ENCODE peak calls at places on chromosomes 13 and 19, in seven cellular contexts. V, Q, Y, D, A, J and F are unnamed samples. For H3K4me1 and H3K36me3, the result is how much of the 10 kb centered on the place peaks cover.

GRCh38 chr19:54448037-54448773 is 794 bp upstream of the LENG8 start:
- DNase-seq in V (peak), Q (peak), Y (peak), D (peak), A (peak), J (peak), F (no peak)

GRCh38 chr19:46303702-46304397 is 7.0 kb downstream of the HIF3A start:
- DNase-seq in V (peak), Q (peak), Y (peak), D (peak), A (peak), J (no peak), F (peak)

GRCh38 chr13:28282451-28282850 is 144.1 kb downstream of the PAN3 start:
- DNase-seq in V (no peak), Q (peak), Y (no peak), D (no peak), A (no peak), J (no peak), F (no peak)

GRCh38 chr13:32538234-32538620 is 368 bp downstream of the N4BP2L2 start:
- DNase-seq in V (peak), Q (peak), Y (no peak), D (peak), A (no peak), J (no peak), F (peak)

GRCh38 chr13:76845865-76846264 is 40.3 kb downstream of the KCTD12 start:
- DNase-seq in V (no peak), Q (no peak), Y (no peak), D (no peak), A (no peak), J (no peak), F (no peak)

GRCh38 chr19:18839465-18840287 is 7.9 kb downstream of the UPF1 start:
- DNase-seq in V (no peak), Q (peak), Y (peak), D (peak), A (no peak), J (no peak), F (no peak)

GRCh38 chr19:28313633-28314032 is 899.3 kb downstream of the UQCRFS1 start:
- DNase-seq in V (peak), Q (peak), Y (no peak), D (no peak), A (no peak), J (no peak), F (no peak)

GRCh38 chr19:44635581-44636438 is 7.9 kb upstream of the PVR start:
- DNase-seq in V (no peak), Q (peak), Y (no peak), D (no peak), A (no peak), J (no peak), F (no peak)

GRCh38 chr19:51726049-51726448 is 2.3 kb upstream of the HAS1 start:
- DNase-seq in V (peak), Q (no peak), Y (peak), D (peak), A (peak), J (no peak), F (no peak)

GRCh38 chr13:112634102-112634501 is 46.1 kb upstream of the TUBGCP3 start:
- DNase-seq in V (no peak), Q (no peak), Y (peak), D (no peak), A (no peak), J (no peak), F (no peak)

GRCh38 chr13:98216711-98217110 is 39.6 kb upstream of the RNF113B start:
- DNase-seq in V (no peak), Q (no peak), Y (no peak), D (no peak), A (no peak), J (no peak), F (no peak)

GRCh38 chr13:24124789-24125476 is 35.6 kb upstream of the SPATA13 start:
- DNase-seq in V (no peak), Q (no peak), Y (no peak), D (no peak), A (no peak), J (no peak), F (no peak)

GRCh38 chr19:39736088-39736487 is 1.7 kb downstream of the CLC start:
- DNase-seq in V (no peak), Q (no peak), Y (no peak), D (no peak), A (no peak), J (no peak), F (no peak)

GRCh38 chr19:16586477-16586871 is 14.3 kb upstream of the SLC35E1 start:
- DNase-seq in V (no peak), Q (no peak), Y (no peak), D (peak), A (no peak), J (no peak), F (no peak)

GRCh38 chr19:16588089-16588823 is 16.0 kb upstream of the SLC35E1 start:
- DNase-seq in V (no peak), Q (peak), Y (no peak), D (peak), A (peak), J (peak), F (no peak)

GRCh38 chr19:16587031-16588023 is 15.1 kb upstream of the SLC35E1 start:
- DNase-seq in V (no peak), Q (peak), Y (peak), D (peak), A (peak), J (peak), F (peak)

GRCh38 chr19:16584825-16585801 is 12.9 kb upstream of the SLC35E1 start:
- DNase-seq in V (no peak), Q (no peak), Y (no peak), D (peak), A (no peak), J (no peak), F (no peak)

DNA sequence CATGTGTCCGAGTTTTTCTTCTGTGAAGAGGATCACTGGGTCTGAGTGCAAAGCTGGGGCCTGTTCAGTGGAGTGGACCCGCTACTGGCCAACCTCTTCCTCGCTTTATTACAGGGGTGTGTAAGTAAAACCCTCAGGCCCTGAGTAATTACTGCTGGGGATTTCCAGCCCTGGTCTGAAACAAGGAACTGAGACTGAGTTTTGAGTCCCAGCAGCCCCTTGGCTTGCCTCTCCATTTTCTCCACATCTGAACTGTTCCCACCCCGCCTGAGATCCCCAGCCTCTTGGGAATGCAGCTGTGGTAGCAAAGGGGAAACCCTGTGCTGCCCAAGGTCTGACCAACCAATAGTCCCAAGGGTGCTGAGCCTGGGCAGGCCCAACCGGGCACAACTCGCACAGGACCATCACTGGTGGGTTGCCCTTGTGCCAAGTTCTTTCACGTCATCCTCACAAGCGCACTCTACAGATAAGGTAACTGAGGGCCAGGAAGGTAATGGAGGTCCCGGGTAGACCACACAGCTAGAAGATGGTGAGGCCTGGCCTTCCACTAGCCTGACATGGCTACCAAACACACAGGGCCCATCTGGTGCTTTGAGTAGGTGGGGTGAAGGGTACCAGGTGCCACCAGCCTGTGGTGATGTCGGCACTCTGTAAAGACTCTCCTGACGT is 13.7 kb upstream of the SLC35E1 start:
- DNase-seq in V (no peak), Q (peak), Y (no peak), D (peak), A (peak), J (no peak), F (no peak)
- H3K4me1 ChIP-seq in V (half or more), Q (half or more), Y (under half), D (under half), A (under half), J (half or more), F (half or more)

DNA sequence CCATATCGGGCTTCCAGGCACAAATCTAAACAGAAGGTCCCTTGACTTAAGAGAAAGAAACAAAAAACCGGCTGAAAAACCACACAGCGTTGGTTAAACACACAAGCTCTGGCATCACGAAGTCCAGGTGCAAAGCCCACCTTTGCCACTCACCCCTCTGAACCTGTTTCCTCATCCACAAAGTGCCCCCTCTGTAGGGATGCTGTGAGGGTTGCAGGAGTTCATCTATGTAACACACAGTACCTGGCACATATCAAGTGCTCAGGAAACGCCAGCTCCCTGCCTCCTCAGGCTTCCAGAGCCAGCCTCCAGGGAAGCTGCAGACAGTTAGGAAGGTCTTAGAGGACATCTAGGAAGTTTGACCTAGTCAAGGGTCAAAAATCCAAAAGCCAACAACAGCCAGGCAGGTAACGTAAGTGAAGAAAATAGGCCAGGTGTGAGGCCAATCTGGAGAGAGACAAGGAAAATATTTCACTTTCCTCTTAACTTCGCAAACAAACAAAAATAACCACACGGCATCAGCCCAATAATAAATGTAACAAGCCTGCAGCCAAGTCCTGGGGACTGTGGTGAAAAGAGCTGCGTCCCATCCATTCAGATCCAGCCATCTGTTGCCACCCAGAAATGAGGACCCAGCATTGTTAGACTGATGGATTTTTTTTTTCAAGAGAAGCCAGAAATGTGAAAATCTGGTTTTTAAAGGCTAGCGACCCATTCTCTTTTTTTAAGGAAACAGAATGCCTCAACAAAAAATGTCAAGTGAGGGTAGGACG is 10.0 kb downstream of the KDELR1 start:
- DNase-seq in V (no peak), Q (no peak), Y (no peak), D (no peak), A (no peak), J (no peak), F (no peak)
- H3K36me3 ChIP-seq in V (half or more), Q (under half), Y (under half), D (under half), A (under half), J (under half), F (under half)

DNA sequence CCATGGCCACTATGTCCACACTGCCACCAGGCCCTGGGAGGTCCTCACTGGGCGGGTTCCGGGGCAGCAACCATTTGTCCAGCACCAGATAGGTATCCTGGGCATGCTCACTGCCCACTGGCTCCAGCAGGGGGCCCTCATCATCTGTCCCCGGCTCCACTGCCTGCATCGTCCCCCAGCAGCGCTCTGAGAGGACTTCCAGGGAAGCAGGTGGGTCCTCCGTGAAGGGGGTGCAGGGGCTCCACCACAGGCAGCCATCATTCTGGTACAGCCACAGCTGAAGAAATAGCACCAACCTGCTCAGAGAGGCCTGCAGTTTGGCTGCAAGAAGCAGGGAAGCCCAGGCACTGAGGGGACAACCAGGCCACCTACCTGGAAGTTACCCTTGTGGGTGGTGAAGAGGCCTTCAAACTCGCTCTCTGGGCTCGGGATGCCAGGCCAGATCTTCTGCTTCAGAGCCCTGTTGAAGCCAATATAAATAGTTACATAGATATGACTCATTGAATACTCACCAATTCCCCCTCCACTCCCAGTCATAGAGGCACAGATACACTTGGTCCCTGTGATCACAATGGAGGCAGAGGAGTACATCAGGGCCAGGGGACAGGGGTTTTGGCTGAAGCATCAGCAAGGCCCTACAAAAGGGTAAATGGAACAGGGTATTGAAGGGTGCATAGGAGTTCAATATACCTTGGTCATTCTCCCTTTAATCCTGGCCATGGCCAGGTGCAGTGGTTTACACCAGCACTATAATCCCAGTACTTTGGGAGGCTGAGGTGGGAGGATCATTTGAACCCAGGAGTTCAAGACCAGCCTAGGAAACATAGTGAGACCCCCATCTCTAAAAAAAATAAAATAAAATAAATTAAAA is 4.1 kb downstream of the SWSAP1 start:
- DNase-seq in V (peak), Q (peak), Y (peak), D (no peak), A (peak), J (no peak), F (no peak)
- TF ChIP-seq CTCF in V (peak), Q (peak), Y (peak), D (peak), A (peak), J (no peak), F (peak)

GRCh38 chr19:41555752-41556151 is 20.2 kb upstream of the CEACAM21 start:
- DNase-seq in V (no peak), Q (no peak), Y (no peak), D (no peak), A (no peak), J (no peak), F (no peak)
- H3K4me1 ChIP-seq in V (half or more), Q (under half), Y (under half), D (under half), A (under half), J (half or more), F (under half)

GRCh38 chr19:10805758-10806247 is 30.2 kb downstream of the TMED1 start:
- DNase-seq in V (no peak), Q (no peak), Y (no peak), D (no peak), A (no peak), J (no peak), F (no peak)
- H3K36me3 ChIP-seq in V (half or more), Q (under half), Y (half or more), D (under half), A (under half), J (under half), F (half or more)

GRCh38 chr19:57578487-57579205 is at the start of gene ZNF416:
- DNase-seq in V (peak), Q (peak), Y (peak), D (peak), A (peak), J (peak), F (peak)
- TF ChIP-seq CTCF in V (no peak), Q (peak), Y (no peak), D (no peak), A (no peak), J (no peak), F (no peak)